ENCODE peak calls at places on chromosomes 12 and 14, in eight cellular contexts. One of them, this sample, is unnamed.

GRCh38 chr12:18747960-18748359 is 10.0 kb downstream of the CAPZA3 start:
- DNase-seq in Calu3: peak
- DNase-seq in cardiac fibroblast: peak
- DNase-seq in ovary: no peak
- DNase-seq in body of pancreas: no peak
- DNase-seq in mammary epithelial cell: peak
- DNase-seq in coronary artery: no peak
- DNase-seq in GM12865: no peak
- DNase-seq in this sample: peak

GRCh38 chr14:31802838-31803237 is 241.6 kb downstream of the NUBPL start:
- DNase-seq in Calu3: no peak
- DNase-seq in cardiac fibroblast: no peak
- DNase-seq in ovary: no peak
- DNase-seq in body of pancreas: no peak
- DNase-seq in mammary epithelial cell: no peak
- DNase-seq in coronary artery: no peak
- DNase-seq in GM12865: no peak
- DNase-seq in this sample: no peak

GRCh38 chr14:22152161-22152870 is 436.7 kb downstream of the DAD1 start:
- DNase-seq in Calu3: no peak
- DNase-seq in cardiac fibroblast: no peak
- DNase-seq in ovary: no peak
- DNase-seq in body of pancreas: no peak
- DNase-seq in mammary epithelial cell: no peak
- DNase-seq in coronary artery: no peak
- DNase-seq in GM12865: no peak
- DNase-seq in this sample: no peak

GRCh38 chr14:23984891-23985607 is 3.7 kb upstream of the DHRS4L2 start:
- DNase-seq in Calu3: no peak
- DNase-seq in cardiac fibroblast: peak
- DNase-seq in ovary: no peak
- DNase-seq in body of pancreas: no peak
- DNase-seq in mammary epithelial cell: peak
- DNase-seq in coronary artery: no peak
- DNase-seq in GM12865: no peak
- DNase-seq in this sample: peak

GRCh38 chr12:112354399-112354798 is 27.8 kb downstream of the HECTD4 start:
- DNase-seq in Calu3: no peak
- DNase-seq in cardiac fibroblast: peak
- DNase-seq in ovary: no peak
- DNase-seq in body of pancreas: no peak
- DNase-seq in mammary epithelial cell: no peak
- DNase-seq in coronary artery: no peak
- DNase-seq in GM12865: peak
- DNase-seq in this sample: no peak

GRCh38 chr14:62082779-62083178 is 320.6 kb downstream of the SNAPC1 start:
- DNase-seq in Calu3: no peak
- DNase-seq in cardiac fibroblast: no peak
- DNase-seq in ovary: no peak
- DNase-seq in body of pancreas: no peak
- DNase-seq in mammary epithelial cell: no peak
- DNase-seq in coronary artery: no peak
- DNase-seq in GM12865: no peak
- DNase-seq in this sample: no peak

GRCh38 chr12:56833780-56834179 is 70.7 kb downstream of the HSD17B6 start:
- DNase-seq in Calu3: no peak
- DNase-seq in cardiac fibroblast: no peak
- DNase-seq in ovary: no peak
- DNase-seq in body of pancreas: no peak
- DNase-seq in mammary epithelial cell: no peak
- DNase-seq in coronary artery: no peak
- DNase-seq in GM12865: no peak
- DNase-seq in this sample: no peak

GRCh38 chr14:57871487-57872080 is 5.7 kb upstream of the SLC35F4 start:
- DNase-seq in Calu3: peak
- DNase-seq in cardiac fibroblast: peak
- DNase-seq in ovary: no peak
- DNase-seq in body of pancreas: peak
- DNase-seq in mammary epithelial cell: peak
- DNase-seq in coronary artery: no peak
- DNase-seq in GM12865: peak
- DNase-seq in this sample: peak

GRCh38 chr14:23951590-23952143 is 1.9 kb upstream of the DHRS4 start:
- DNase-seq in Calu3: no peak
- DNase-seq in cardiac fibroblast: no peak
- DNase-seq in ovary: no peak
- DNase-seq in body of pancreas: peak
- DNase-seq in mammary epithelial cell: no peak
- DNase-seq in coronary artery: no peak
- DNase-seq in GM12865: no peak
- DNase-seq in this sample: no peak

GRCh38 chr12:49947593-49948226 is 2.8 kb upstream of the AQP2 start:
- DNase-seq in Calu3: no peak
- DNase-seq in cardiac fibroblast: no peak
- DNase-seq in ovary: no peak
- DNase-seq in body of pancreas: no peak
- DNase-seq in mammary epithelial cell: no peak
- DNase-seq in coronary artery: no peak
- DNase-seq in GM12865: no peak
- DNase-seq in this sample: no peak

GRCh38 chr12:104729091-104729490 is 229.0 kb downstream of the SLC41A2 start:
- DNase-seq in Calu3: no peak
- DNase-seq in cardiac fibroblast: no peak
- DNase-seq in ovary: no peak
- DNase-seq in body of pancreas: no peak
- DNase-seq in mammary epithelial cell: no peak
- DNase-seq in coronary artery: no peak
- DNase-seq in GM12865: no peak
- DNase-seq in this sample: no peak

GRCh38 chr12:52391618-52392002 is 6.2 kb upstream of the KRT84 start:
- DNase-seq in Calu3: no peak
- DNase-seq in cardiac fibroblast: peak
- DNase-seq in ovary: no peak
- DNase-seq in body of pancreas: peak
- DNase-seq in mammary epithelial cell: peak
- DNase-seq in coronary artery: no peak
- DNase-seq in GM12865: no peak
- DNase-seq in this sample: peak

GRCh38 chr12:132955933-132956725 is at the start of gene ZNF605:
- DNase-seq in Calu3: peak
- DNase-seq in cardiac fibroblast: peak
- DNase-seq in ovary: peak
- DNase-seq in body of pancreas: peak
- DNase-seq in mammary epithelial cell: peak
- DNase-seq in coronary artery: peak
- DNase-seq in GM12865: peak
- DNase-seq in this sample: peak

GRCh38 chr12:18165422-18165871 is 75.5 kb upstream of the RERGL start:
- DNase-seq in Calu3: no peak
- DNase-seq in cardiac fibroblast: peak
- DNase-seq in ovary: no peak
- DNase-seq in body of pancreas: no peak
- DNase-seq in mammary epithelial cell: peak
- DNase-seq in coronary artery: no peak
- DNase-seq in GM12865: peak
- DNase-seq in this sample: peak

GRCh38 chr12:101919447-101919846 is 42.1 kb downstream of the DRAM1 start:
- DNase-seq in Calu3: no peak
- DNase-seq in cardiac fibroblast: no peak
- DNase-seq in ovary: no peak
- DNase-seq in body of pancreas: no peak
- DNase-seq in mammary epithelial cell: no peak
- DNase-seq in coronary artery: no peak
- DNase-seq in GM12865: no peak
- DNase-seq in this sample: no peak

GRCh38 chr12:54439521-54440255 is 20.6 kb upstream of the ITGA5 start:
- DNase-seq in Calu3: no peak
- DNase-seq in cardiac fibroblast: peak
- DNase-seq in ovary: no peak
- DNase-seq in body of pancreas: no peak
- DNase-seq in mammary epithelial cell: peak
- DNase-seq in coronary artery: peak
- DNase-seq in GM12865: peak
- DNase-seq in this sample: peak

GRCh38 chr12:14756331-14757143 is 46.7 kb downstream of the WBP11 start:
- DNase-seq in Calu3: peak
- DNase-seq in cardiac fibroblast: no peak
- DNase-seq in ovary: no peak
- DNase-seq in body of pancreas: peak
- DNase-seq in mammary epithelial cell: no peak
- DNase-seq in coronary artery: no peak
- DNase-seq in GM12865: no peak
- DNase-seq in this sample: no peak

GRCh38 chr12:131949431-131950181 is at the start of gene EP400:
- DNase-seq in Calu3: peak
- DNase-seq in cardiac fibroblast: peak
- DNase-seq in ovary: peak
- DNase-seq in body of pancreas: peak
- DNase-seq in mammary epithelial cell: peak
- DNase-seq in coronary artery: peak
- DNase-seq in GM12865: peak
- DNase-seq in this sample: peak

GRCh38 chr12:13082866-13083265 is 20.6 kb downstream of the GSG1 start:
- DNase-seq in Calu3: no peak
- DNase-seq in cardiac fibroblast: no peak
- DNase-seq in ovary: no peak
- DNase-seq in body of pancreas: no peak
- DNase-seq in mammary epithelial cell: no peak
- DNase-seq in coronary artery: no peak
- DNase-seq in GM12865: no peak
- DNase-seq in this sample: no peak

GRCh38 chr14:78673845-78674244 is 503.7 kb downstream of the NRXN3 start:
- DNase-seq in Calu3: no peak
- DNase-seq in cardiac fibroblast: no peak
- DNase-seq in ovary: no peak
- DNase-seq in body of pancreas: no peak
- DNase-seq in mammary epithelial cell: no peak
- DNase-seq in coronary artery: no peak
- DNase-seq in GM12865: no peak
- DNase-seq in this sample: no peak

GRCh38 chr12:125336246-125336645 is 271.0 kb downstream of the AACS start:
- DNase-seq in Calu3: no peak
- DNase-seq in cardiac fibroblast: no peak
- DNase-seq in ovary: no peak
- DNase-seq in body of pancreas: no peak
- DNase-seq in mammary epithelial cell: no peak
- DNase-seq in coronary artery: no peak
- DNase-seq in GM12865: no peak
- DNase-seq in this sample: no peak

GRCh38 chr12:91854725-91855124 is 290.9 kb downstream of the BTG1 start:
- DNase-seq in Calu3: no peak
- DNase-seq in cardiac fibroblast: peak
- DNase-seq in ovary: no peak
- DNase-seq in body of pancreas: no peak
- DNase-seq in mammary epithelial cell: peak
- DNase-seq in coronary artery: no peak
- DNase-seq in GM12865: no peak
- DNase-seq in this sample: peak
- TF ChIP-seq CTCF in Calu3: no peak
- TF ChIP-seq CTCF in cardiac fibroblast: no peak
- TF ChIP-seq CTCF in ovary: no peak
- TF ChIP-seq CTCF in body of pancreas: no peak
- TF ChIP-seq CTCF in mammary epithelial cell: no peak
- TF ChIP-seq CTCF in coronary artery: no peak
- TF ChIP-seq CTCF in GM12865: no peak
- TF ChIP-seq CTCF in this sample: peak

DNA sequence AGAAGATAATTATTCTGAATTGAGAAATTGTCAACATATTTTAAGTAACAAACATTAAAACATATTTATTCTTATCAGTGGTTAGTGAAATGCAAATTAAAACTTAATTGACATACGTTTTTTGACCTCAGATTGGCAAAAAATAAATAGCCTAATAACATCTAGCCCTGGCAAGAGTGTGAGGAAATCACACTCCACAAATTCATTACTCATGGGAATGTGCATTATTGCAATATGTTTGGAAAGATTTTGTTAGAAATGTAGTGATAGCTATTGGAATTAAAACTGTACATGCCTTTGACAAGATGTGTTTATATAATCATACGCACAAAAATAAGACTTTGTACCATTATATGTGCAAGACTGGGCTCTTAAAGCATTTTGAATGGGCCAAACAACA is 168.6 kb downstream of the KITLG start:
- DNase-seq in Calu3: no peak
- DNase-seq in cardiac fibroblast: no peak
- DNase-seq in ovary: no peak
- DNase-seq in body of pancreas: no peak
- DNase-seq in mammary epithelial cell: no peak
- DNase-seq in coronary artery: no peak
- DNase-seq in GM12865: no peak
- DNase-seq in this sample: no peak
- TF ChIP-seq CTCF in Calu3: no peak
- TF ChIP-seq CTCF in cardiac fibroblast: no peak
- TF ChIP-seq CTCF in ovary: no peak
- TF ChIP-seq CTCF in body of pancreas: no peak
- TF ChIP-seq CTCF in mammary epithelial cell: no peak
- TF ChIP-seq CTCF in coronary artery: no peak
- TF ChIP-seq CTCF in GM12865: no peak
- TF ChIP-seq CTCF in this sample: no peak

DNA sequence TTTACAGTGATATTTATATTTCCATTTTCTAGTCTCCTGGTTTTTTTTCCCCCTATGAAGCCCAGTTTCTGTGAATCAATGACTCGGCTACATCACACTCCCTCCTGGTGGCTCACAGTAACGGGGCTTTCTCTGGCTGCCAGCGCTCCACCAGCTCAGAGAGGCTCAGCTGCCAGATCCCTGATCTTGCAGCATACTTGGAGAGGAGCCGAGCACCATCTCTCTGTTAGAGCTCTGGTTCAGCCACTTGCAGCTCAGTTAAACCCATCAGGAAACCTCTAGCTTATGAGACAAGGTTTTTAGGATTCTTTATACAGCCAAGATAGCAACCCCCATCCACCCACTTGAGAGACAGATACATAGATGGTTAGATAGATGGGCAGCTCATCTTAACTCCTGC is 74.6 kb downstream of the CIT start:
- DNase-seq in Calu3: no peak
- DNase-seq in cardiac fibroblast: peak
- DNase-seq in ovary: no peak
- DNase-seq in body of pancreas: peak
- DNase-seq in mammary epithelial cell: no peak
- DNase-seq in coronary artery: no peak
- DNase-seq in GM12865: no peak
- DNase-seq in this sample: peak
- TF ChIP-seq CTCF in Calu3: no peak
- TF ChIP-seq CTCF in cardiac fibroblast: no peak
- TF ChIP-seq CTCF in ovary: no peak
- TF ChIP-seq CTCF in body of pancreas: no peak
- TF ChIP-seq CTCF in mammary epithelial cell: no peak
- TF ChIP-seq CTCF in coronary artery: no peak
- TF ChIP-seq CTCF in GM12865: no peak
- TF ChIP-seq CTCF in this sample: peak

DNA sequence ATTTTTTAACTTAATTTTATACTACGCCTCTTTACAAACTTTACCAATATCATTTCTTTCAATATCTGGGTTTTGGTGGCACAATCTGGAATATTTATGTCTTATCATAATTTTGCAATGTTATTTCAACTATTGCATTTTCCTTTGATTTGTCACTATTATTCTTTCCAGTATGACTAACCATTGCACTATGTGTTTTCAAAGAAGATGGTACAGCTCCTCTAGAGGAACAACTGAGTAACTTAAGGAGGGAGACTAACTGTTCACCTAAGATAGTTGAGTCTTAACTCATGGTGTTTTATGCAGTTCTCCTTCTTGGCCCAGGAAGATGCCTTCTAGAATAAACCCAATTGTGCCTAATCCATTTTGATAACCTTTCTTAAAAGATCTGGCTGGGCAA is 60.5 kb upstream of the KIF21A start:
- DNase-seq in Calu3: no peak
- DNase-seq in cardiac fibroblast: peak
- DNase-seq in ovary: no peak
- DNase-seq in body of pancreas: no peak
- DNase-seq in mammary epithelial cell: peak
- DNase-seq in coronary artery: no peak
- DNase-seq in GM12865: no peak
- DNase-seq in this sample: peak
- TF ChIP-seq CTCF in Calu3: no peak
- TF ChIP-seq CTCF in cardiac fibroblast: peak
- TF ChIP-seq CTCF in ovary: no peak
- TF ChIP-seq CTCF in body of pancreas: no peak
- TF ChIP-seq CTCF in mammary epithelial cell: peak
- TF ChIP-seq CTCF in coronary artery: no peak
- TF ChIP-seq CTCF in GM12865: no peak
- TF ChIP-seq CTCF in this sample: peak

This sample was measured in fibroblast of mammary gland.